ENCODE peak calls at places on chromosomes 4 and X, in six cellular contexts. F, O, Y, C, U and N are unnamed samples. For H3K4me1, the result is how much of the 10 kb centered on the place peaks cover.

GRCh38 chr4:134700251-134700650 is 498.7 kb upstream of the PABPC4L start:
- DNase-seq in F (no peak), O (no peak), Y (no peak), C (no peak), U (no peak), N (no peak)

GRCh38 chr4:151717271-151717670 is 43.5 kb downstream of the GATB start:
- DNase-seq in F (no peak), O (no peak), Y (no peak), C (no peak), U (no peak), N (no peak)

GRCh38 chr4:177016541-177017141 is 223.9 kb upstream of the VEGFC start:
- DNase-seq in F (peak), O (no peak), Y (no peak), C (no peak), U (no peak), N (no peak)

GRCh38 chr4:118997601-118998000 is 108.9 kb downstream of the SYNPO2 start:
- DNase-seq in F (peak), O (no peak), Y (peak), C (no peak), U (no peak), N (no peak)

GRCh38 chr4:57109847-57110634 is at the start of gene IGFBP7:
- DNase-seq in F (no peak), O (peak), Y (no peak), C (peak), U (no peak), N (peak)

GRCh38 chr4:138507527-138507926 is 265.4 kb upstream of the SLC7A11 start:
- DNase-seq in F (peak), O (no peak), Y (no peak), C (no peak), U (no peak), N (no peak)

GRCh38 chrX:123803331-123803983 is 56.4 kb upstream of the XIAP start:
- DNase-seq in F (peak), O (no peak), Y (no peak), C (no peak), U (peak), N (no peak)

GRCh38 chr4:129358571-129358970 is 262.6 kb downstream of the C4orf33 start:
- DNase-seq in F (peak), O (no peak), Y (no peak), C (no peak), U (no peak), N (no peak)

GRCh38 chr4:84529169-84529751 is 30.2 kb upstream of the NKX6-1 start:
- DNase-seq in F (peak), O (no peak), Y (no peak), C (no peak), U (peak), N (no peak)

GRCh38 chrX:26783512-26784225 is 567.7 kb downstream of the MAGEB5 start:
- DNase-seq in F (peak), O (peak), Y (no peak), C (peak), U (no peak), N (no peak)

GRCh38 chr4:156838761-156839160 is 132.8 kb downstream of the PDGFC start:
- DNase-seq in F (peak), O (no peak), Y (no peak), C (no peak), U (no peak), N (no peak)

GRCh38 chr4:150080875-150081274 is 2.6 kb downstream of the DCLK2 start:
- DNase-seq in F (peak), O (no peak), Y (no peak), C (no peak), U (no peak), N (no peak)

GRCh38 chr4:142265536-142265935 is 580.6 kb downstream of the INPP4B start:
- DNase-seq in F (peak), O (no peak), Y (peak), C (peak), U (peak), N (peak)

GRCh38 chr4:150206981-150207380 is 128.7 kb downstream of the DCLK2 start:
- DNase-seq in F (no peak), O (no peak), Y (no peak), C (no peak), U (no peak), N (no peak)

GRCh38 chr4:1393866-1394265 is 12.4 kb downstream of the NKX1-1 start:
- DNase-seq in F (no peak), O (no peak), Y (no peak), C (peak), U (no peak), N (no peak)

GRCh38 chr4:88939697-88940096 is 117.3 kb downstream of the FAM13A start:
- DNase-seq in F (peak), O (no peak), Y (no peak), C (no peak), U (no peak), N (no peak)

DNA sequence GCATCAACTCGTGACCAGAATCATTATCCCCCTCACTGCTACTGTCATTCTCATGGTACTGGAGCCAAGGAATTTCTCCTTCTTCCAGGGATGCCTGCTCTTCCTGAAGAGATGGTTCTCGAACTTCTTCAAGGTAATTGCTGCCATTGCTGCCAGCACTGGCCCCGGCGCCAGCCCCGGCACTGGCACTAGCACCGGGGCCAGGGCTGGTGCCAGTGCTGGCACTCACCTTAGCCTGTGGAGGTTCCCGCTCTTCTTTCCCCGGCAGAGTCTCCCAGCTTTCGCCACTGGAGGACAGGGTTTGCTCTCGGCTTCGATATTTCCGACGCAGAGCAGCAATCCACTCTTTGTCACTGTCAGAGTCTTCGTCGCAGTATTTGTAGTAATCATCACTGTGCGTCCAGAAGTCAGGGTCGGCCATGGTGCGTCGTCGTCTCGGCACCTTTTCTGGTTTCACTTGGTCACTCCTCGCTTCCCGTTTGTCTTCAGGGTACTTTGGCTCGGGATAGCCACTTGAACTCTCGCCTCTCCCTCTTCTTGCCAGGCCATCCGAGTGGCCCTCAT is 3.4 kb downstream of the PJA1 start:
- DNase-seq in F (no peak), O (no peak), Y (no peak), C (no peak), U (no peak), N (no peak)
- TF ChIP-seq CTCF in F (no peak), O (no peak), Y (no peak), C (no peak), U (no peak), N (no peak)

DNA sequence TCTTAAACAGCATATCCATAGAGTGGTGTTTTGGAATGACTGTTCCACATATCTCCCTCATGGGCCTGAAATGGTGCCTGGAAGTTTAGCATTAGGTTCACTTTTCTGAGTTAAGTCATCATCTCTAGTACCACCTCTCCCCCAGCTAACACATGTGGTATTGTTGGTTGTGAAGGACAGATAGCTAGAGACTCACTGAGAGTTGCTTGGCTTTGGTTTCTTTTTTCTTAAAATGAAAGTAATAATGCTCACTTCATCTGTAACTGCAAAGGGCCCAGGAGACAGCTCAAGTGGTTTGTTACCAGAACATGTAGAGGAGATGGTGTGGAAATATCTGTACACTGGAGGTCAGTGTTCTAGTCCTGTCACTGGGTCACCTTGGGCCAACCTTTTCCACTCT is 90.9 kb downstream of the EFNB1 start:
- DNase-seq in F (no peak), O (no peak), Y (no peak), C (no peak), U (no peak), N (no peak)
- H3K4me1 ChIP-seq in F (under half), O (under half), Y (under half), C (under half), U (under half), N (under half)

GRCh38 chr4:80751200-80751599 is 279.3 kb upstream of the BMP3 start:
- DNase-seq in F (no peak), O (no peak), Y (no peak), C (no peak), U (no peak), N (no peak)
- TF ChIP-seq CTCF in F (no peak), O (no peak), Y (no peak), C (no peak), U (no peak), N (no peak)

DNA sequence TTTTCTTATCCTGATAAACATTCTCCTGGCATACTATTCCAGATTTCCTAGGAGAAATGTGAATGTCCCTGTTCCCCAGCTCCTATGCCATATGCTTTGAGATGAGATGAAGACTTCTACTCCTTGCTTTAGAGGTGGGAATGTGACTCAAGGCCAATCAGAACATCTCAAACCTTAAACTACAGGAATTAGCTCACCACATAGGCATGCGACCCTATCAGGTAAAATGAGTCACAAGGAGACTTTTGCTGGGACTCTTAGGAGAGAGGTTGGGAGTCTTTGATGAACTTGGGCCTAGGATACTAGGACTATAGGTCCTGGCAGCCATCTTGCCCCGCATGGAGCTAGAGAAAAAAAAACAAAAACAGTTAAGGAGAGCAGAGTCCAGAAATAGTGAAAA is 5.8 kb upstream of the USO1 start:
- DNase-seq in F (peak), O (no peak), Y (no peak), C (no peak), U (no peak), N (no peak)
- H3K4me1 ChIP-seq in F (under half), O (under half), Y (under half), C (under half), U (under half), N (under half)

DNA sequence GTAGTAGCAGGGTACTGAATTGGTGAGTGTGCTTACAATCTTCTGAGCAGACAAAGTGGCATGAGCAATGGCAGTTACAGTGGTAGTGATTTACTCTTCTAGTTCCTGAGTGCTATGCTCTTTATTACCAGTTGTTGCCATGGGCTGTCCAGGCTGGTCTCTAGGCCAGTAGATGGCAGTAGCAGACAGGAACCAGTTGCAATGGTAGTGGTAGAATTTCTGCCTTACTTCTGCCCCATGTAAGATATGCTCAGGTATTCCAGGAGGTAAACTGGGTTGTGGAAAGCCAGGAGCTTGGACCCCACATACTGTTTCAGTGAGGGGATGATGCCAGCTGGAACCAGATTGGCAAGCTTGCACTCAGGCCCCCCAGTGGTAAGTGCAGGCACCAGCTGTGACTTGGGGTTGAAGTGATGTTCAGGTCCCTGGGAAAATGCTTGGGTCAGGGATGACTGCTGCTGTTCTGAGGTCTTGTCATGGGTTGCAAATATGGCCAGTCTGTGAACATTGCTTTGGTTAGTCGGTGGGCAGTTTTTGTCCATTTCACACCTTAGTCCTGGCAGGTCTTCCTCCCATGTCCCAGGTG is 63.0 kb upstream of the ZXDB start:
- DNase-seq in F (peak), O (peak), Y (no peak), C (peak), U (no peak), N (no peak)
- TF ChIP-seq CTCF in F (peak), O (no peak), Y (no peak), C (peak), U (peak), N (no peak)

GRCh38 chr4:158805628-158806471 is 37.0 kb downstream of the FNIP2 start:
- DNase-seq in F (no peak), O (peak), Y (peak), C (peak), U (no peak), N (no peak)

GRCh38 chr4:158801066-158801465 is 32.2 kb downstream of the FNIP2 start:
- DNase-seq in F (no peak), O (no peak), Y (no peak), C (no peak), U (no peak), N (no peak)

GRCh38 chr4:158799856-158800255 is 31.0 kb downstream of the FNIP2 start:
- DNase-seq in F (no peak), O (no peak), Y (no peak), C (no peak), U (no peak), N (no peak)

GRCh38 chr4:158801677-158802076 is 32.9 kb downstream of the FNIP2 start:
- DNase-seq in F (no peak), O (no peak), Y (no peak), C (no peak), U (no peak), N (no peak)

DNA sequence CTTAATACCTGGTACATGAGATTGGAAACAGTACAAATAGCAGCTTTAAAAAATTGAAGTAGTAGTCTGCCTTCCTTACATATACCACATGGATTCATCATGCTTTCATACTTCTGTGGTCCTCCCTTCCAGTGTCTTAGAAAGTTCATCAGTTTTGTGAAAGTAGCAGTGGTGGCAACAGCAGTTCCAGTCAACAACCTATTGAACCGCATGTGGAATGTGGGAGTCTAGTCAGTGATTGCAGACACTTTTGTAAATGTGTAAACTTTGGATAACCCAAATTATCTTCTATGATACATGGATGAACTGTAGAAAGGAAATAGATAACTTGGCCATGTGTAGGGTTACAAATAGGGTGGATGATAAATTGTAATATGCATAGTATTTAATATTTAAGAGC is 34.1 kb downstream of the FNIP2 start:
- DNase-seq in F (no peak), O (no peak), Y (no peak), C (no peak), U (no peak), N (no peak)
- H3K4me1 ChIP-seq in F (under half), O (under half), Y (half or more), C (half or more), U (under half), N (under half)

GRCh38 chrX:10832103-10832502 is 211.7 kb upstream of the MID1 start:
- DNase-seq in F (no peak), O (no peak), Y (no peak), C (no peak), U (no peak), N (no peak)
- TF ChIP-seq CTCF in F (no peak), O (no peak), Y (no peak), C (no peak), U (no peak), N (no peak)